ENCODE peak calls at places on chromosome 11, in four cellular contexts. U, K, V and D are unnamed samples.

GRCh38 chr11:18347471-18348125 is 25.2 kb downstream of the GTF2H1 start:
- DNase-seq in U (no peak), K (no peak), V (no peak), D (peak)

GRCh38 chr11:92451081-92451480 is 226.5 kb downstream of the FAT3 start:
- DNase-seq in U (no peak), K (no peak), V (no peak), D (no peak)

GRCh38 chr11:17612221-17613188 is 65.4 kb downstream of the OTOG start:
- DNase-seq in U (no peak), K (no peak), V (no peak), D (no peak)

GRCh38 chr11:96290631-96291030 is 52.4 kb downstream of the MAML2 start:
- DNase-seq in U (no peak), K (no peak), V (no peak), D (no peak)

GRCh38 chr11:1060885-1061616 is 13.6 kb upstream of the MUC2 start:
- DNase-seq in U (peak), K (peak), V (peak), D (peak)

GRCh38 chr11:72578051-72578450 is 96.2 kb downstream of the PDE2A start:
- DNase-seq in U (no peak), K (no peak), V (peak), D (no peak)

GRCh38 chr11:89347071-89347470 is 144.1 kb downstream of the NOX4 start:
- DNase-seq in U (no peak), K (no peak), V (no peak), D (no peak)

GRCh38 chr11:61552108-61552635 is 28.7 kb downstream of the SYT7 start:
- DNase-seq in U (no peak), K (no peak), V (no peak), D (no peak)

GRCh38 chr11:61764606-61765260 is 12.3 kb downstream of the MYRF start:
- DNase-seq in U (peak), K (no peak), V (no peak), D (peak)

GRCh38 chr11:128501576-128502549 is 85.5 kb downstream of the ETS1 start:
- DNase-seq in U (peak), K (peak), V (no peak), D (peak)

GRCh38 chr11:114779189-114779588 is 100.9 kb downstream of the NXPE2 start:
- DNase-seq in U (no peak), K (no peak), V (no peak), D (no peak)

GRCh38 chr11:46390331-46391171 is 1.0 kb downstream of the CHRM4 start:
- DNase-seq in U (no peak), K (peak), V (no peak), D (no peak)

GRCh38 chr11:77993902-77994301 is 566 bp downstream of the INTS4 start:
- DNase-seq in U (no peak), K (no peak), V (no peak), D (no peak)

GRCh38 chr11:108221981-108222685 is at the start of gene NPAT:
- DNase-seq in U (peak), K (no peak), V (no peak), D (no peak)

GRCh38 chr11:105181521-105181920 is 42.0 kb upstream of the CARD18 start:
- DNase-seq in U (peak), K (no peak), V (no peak), D (peak)

GRCh38 chr11:131674051-131674755 is 303.8 kb downstream of the NTM start:
- DNase-seq in U (peak), K (peak), V (peak), D (peak)

GRCh38 chr11:59152312-59152967 is 9.8 kb downstream of the FAM111A start:
- DNase-seq in U (no peak), K (no peak), V (no peak), D (no peak)
- H3K4me3 ChIP-seq in U (no peak), K (no peak), V (no peak), D (no peak)

GRCh38 chr11:22674470-22675426 is 8.3 kb downstream of the GAS2 start:
- DNase-seq in U (no peak), K (no peak), V (no peak), D (no peak)
- H3K4me3 ChIP-seq in U (no peak), K (no peak), V (no peak), D (no peak)

DNA sequence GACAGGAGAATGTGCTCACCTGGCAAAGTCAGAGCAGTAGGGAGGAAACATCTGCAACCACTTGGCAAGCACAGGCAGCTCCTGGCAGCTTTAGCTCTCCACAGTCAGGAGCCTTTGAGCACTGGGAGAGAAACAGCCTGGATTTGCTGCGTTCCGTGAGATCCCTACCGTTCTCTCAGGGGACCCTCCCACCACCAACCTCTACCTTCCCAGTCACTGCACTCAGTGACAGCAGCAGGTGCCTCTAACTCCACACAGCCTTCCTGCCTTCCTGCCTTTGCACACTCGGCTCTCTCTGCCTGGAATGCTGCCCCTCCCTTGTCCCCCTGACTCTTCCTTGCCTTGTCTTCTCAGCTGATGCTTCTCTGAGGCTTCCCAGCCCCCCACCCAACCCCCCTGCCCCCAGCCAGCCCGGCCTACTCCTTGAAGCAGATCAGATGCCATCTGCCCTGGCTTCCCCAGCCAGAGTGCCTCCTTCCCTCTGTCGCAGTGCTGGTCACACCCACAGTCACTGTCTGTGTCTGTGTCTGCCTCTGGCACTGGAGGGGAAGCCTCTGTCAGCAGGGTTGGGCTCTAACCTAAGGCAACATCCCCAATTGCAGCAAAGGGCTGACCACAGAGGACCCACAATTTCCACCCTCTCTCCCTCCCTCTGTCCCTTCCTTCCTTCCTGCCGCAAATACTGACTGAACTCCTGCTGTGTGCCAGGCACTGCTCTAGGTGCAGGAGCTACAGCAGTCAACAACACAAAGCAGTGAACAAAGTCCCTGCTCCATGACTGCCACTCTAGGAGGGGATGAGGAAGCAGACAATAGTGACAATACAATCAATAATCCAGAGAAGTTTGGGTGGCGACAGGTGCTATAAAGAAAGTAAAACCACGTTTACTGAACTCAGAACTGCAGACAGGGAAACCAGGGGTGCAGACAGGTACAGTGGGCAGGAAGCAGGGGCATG is 14.8 kb upstream of the TSKU start:
- DNase-seq in U (no peak), K (no peak), V (peak), D (peak)
- H3K4me3 ChIP-seq in U (no peak), K (no peak), V (no peak), D (no peak)

DNA sequence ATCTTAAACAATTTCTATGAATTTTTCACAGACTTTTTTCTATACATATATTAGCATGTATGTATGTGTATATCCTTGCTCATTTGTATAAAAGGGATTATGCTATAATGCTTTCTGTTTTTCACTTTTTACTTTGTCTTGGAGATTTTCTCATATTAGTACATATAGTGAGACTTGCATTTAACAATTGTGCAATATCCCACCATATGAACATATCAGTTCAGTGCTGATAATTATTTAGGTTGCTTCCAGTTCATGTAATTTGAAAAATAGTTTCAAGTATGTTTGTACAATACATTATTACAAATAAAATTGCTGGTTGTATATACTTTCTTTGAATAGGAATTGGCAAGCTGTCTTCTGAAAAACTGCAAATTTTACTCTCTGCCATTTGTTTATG is 37.9 kb downstream of the HEPHL1 start:
- DNase-seq in U (no peak), K (no peak), V (no peak), D (no peak)
- H3K4me3 ChIP-seq in U (no peak), K (no peak), V (no peak), D (no peak)

GRCh38 chr11:16151138-16151537 is 205.2 kb downstream of the SOX6 start:
- DNase-seq in U (no peak), K (no peak), V (no peak), D (no peak)
- H3K4me3 ChIP-seq in U (no peak), K (no peak), V (no peak), D (no peak)

DNA sequence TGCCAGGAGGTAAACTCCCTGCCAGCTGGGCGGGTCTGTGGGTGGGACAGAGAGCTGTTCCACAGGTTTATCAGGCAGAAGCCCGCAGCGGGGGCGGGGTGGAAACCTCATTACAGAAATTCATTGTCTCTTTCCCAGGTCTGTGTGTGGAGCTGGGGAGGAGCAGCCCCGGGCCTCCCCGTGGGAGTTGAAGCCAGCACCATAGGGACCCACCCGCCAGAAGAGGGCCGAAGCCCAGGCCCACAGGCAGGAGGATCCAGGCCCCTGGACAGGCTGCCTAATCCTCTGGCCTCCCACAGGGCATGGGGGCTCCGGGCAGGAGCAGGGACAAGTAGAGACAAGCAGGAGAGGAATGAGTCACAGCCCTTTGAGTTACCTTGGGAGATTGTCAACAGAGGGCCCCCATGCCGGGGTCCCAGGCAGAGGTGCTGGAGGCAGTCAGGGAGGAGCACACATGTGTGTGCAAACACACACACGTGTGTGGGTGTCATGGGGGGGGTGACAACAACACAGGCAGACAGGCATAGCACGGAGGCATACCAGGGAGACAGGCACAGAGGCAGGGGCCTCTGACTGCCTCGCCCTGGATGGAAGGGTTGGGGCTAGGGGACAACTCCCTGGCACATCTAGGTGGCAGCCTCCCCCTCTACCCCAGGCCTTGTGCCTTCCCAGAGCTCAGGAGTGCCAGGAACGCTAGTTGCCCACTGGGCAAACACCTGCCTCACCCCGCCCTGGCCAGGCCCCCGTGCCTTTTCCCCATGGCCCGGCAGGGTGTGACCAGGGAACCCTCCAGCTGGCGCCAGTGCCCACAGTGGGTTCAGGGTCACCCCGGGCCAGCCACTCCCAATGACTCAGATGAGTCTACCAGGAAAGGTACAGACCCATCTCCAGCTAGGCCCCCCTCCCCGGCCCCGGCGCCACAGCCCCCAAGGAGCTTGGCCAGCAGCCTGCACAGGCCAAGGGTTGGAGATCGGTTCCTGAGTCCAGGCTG is 1.3 kb downstream of the CDC42BPG start:
- DNase-seq in U (no peak), K (no peak), V (peak), D (no peak)
- H3K4me3 ChIP-seq in U (no peak), K (no peak), V (no peak), D (no peak)

DNA sequence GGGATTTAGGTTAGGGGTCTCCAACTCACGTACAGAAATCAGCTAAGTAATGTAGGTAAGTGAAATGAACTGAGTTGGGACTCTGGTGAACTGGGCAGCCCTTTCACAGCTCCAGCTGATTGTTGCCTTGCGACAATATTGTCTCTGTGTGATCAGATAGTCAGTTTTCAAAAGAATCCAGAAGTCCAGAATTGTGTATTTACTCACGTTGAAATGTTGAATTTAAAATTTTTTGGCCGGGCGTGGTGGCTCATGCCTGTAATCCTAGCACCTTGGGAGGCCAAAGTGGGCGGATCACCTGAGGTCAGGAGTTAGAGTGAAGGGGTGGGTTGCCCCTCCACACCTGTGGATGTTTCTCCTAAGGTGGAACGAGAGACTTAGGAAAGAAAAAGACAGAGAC is 18.8 kb upstream of the WDR74 start:
- DNase-seq in U (no peak), K (no peak), V (no peak), D (no peak)
- H3K4me3 ChIP-seq in U (no peak), K (no peak), V (no peak), D (no peak)

GRCh38 chr11:30992513-30992849 is 377.1 kb downstream of the DCDC1 start:
- DNase-seq in U (no peak), K (no peak), V (no peak), D (no peak)
- H3K4me3 ChIP-seq in U (no peak), K (no peak), V (no peak), D (no peak)